ENCODE peak calls at places on chromosomes 7 and 10, in ten cellular contexts. I is CD4-positive, alpha-beta T cell; B is brain microvascular endothelial cell; K is fibroblast of lung; X is psoas muscle; Q is lung; T is GM23338; Y is dorsolateral prefrontal cortex; P is CD8-positive, alpha-beta T cell; W is naive thymus-derived CD4-positive, alpha-beta T cell. R is an unnamed sample.

GRCh38 chr10:43869669-43870322 is 221.1 kb upstream of the ZNF32 start:
- DNase-seq in I (no peak), Y (no peak), W (no peak), X (no peak), Q (no peak), T (no peak), K (no peak), B (no peak), P (no peak), R (no peak)

GRCh38 chr10:79905322-79906314 is 43.3 kb downstream of the SFTPD start:
- DNase-seq in I (no peak), W (no peak), Y (no peak), Q (no peak), T (no peak), X (peak; percentile 54), K (peak; percentile 9), B (peak; percentile 24), P (no peak), R (no peak)

GRCh38 chr7:23093111-23093510 is 12.5 kb upstream of the KLHL7 start:
- DNase-seq in T (no peak), P (no peak), Q (no peak), Y (no peak), B (no peak), K (no peak), W (no peak), I (no peak), X (no peak), R (no peak)

GRCh38 chr7:121954803-121955202 is 81.8 kb downstream of the PTPRZ1 start:
- DNase-seq in K (peak; percentile 53), P (no peak), T (no peak), Q (no peak), B (peak; percentile 70), X (no peak), W (no peak), I (no peak), Y (no peak), R (no peak)

GRCh38 chr10:127715782-127716378 is 21.1 kb upstream of the FOXI2 start:
- DNase-seq in W (no peak), B (no peak), P (no peak), Y (no peak), Q (no peak), T (peak; percentile 67), I (no peak), K (peak; percentile 15), X (no peak), R (no peak)

GRCh38 chr10:125584954-125585353 is 98.0 kb downstream of the TEX36 start:
- DNase-seq in X (no peak), K (no peak), Y (no peak), W (no peak), I (no peak), B (no peak), T (no peak), P (no peak), Q (no peak), R (no peak)

GRCh38 chr10:79406683-79407396 is 38.6 kb downstream of the ZCCHC24 start:
- DNase-seq in W (no peak), B (no peak), X (peak; percentile 54), T (no peak), Y (peak; percentile 24), P (no peak), Q (no peak), I (no peak), K (no peak), R (no peak)

GRCh38 chr7:151807876-151808275 is 69.0 kb downstream of the PRKAG2 start:
- DNase-seq in P (no peak), Y (no peak), B (no peak), K (no peak), X (peak; percentile 34), Q (no peak), W (no peak), T (no peak), I (no peak), R (peak; percentile 21)

GRCh38 chr7:104552102-104552501 is 223.7 kb downstream of the LHFPL3 start:
- DNase-seq in I (no peak), K (peak; percentile 6), P (no peak), Y (no peak), T (peak; percentile 80), B (peak; percentile 30), W (no peak), X (no peak), Q (peak; percentile 38), R (peak; percentile 3)

GRCh38 chr7:102061981-102062390 is 224.7 kb upstream of the SH2B2 start:
- DNase-seq in K (no peak), T (no peak), X (no peak), B (no peak), Y (no peak), W (no peak), Q (peak; percentile 34), I (no peak), P (no peak), R (peak; percentile 91)

DNA sequence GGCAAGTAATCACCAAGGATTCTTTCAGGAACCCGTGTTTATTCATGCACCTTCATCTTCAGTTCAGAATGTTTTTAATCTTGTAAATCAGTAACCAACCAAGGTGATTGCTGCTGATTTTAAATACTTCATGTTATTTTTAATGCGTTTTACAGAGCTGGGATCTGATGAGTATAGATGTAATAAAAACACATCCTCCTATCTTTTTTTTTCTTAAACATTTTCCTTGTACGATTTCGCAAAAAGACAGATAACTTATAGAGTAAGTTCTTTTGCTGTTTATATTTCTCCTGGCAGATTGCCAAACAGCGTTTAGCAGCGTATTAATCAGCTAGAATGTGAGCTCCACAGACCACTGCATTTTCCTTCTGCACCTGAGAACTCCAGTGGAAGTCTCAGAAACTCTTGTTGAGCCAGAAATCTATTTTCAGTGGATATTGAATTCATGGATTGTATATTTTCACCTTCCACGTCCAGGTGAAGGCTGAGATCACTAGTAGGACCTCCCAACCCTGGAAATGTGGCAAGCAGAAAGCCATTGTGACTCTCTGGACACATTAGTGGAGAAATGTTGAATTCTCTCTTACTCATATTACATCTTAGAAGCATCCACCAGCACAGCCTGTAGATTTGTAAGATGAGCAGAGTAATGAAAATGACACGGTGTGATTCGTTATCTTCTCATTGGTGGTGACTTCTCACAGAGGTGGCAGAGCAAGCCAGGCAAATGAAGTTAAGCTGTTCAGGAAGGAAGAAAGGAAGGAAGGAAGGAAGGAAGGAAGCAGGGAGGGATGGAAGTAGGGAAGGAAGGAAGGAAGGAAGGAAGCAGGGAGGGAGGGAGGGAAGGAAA is 397.9 kb upstream of the NRP1 start:
- DNase-seq in W (no peak), X (no peak), T (no peak), Y (no peak), Q (no peak), B (peak; percentile 57), K (peak; percentile 86), P (no peak), I (no peak), R (no peak)
- H3K27ac ChIP-seq in W (no peak overlapping the region), X (no peak overlapping the region), T (no peak overlapping the region), Y (no peak overlapping the region), Q (no peak overlapping the region), B (no peak overlapping the region), K (no peak overlapping the region), P (no peak overlapping the region), I (no peak overlapping the region), R (no peak overlapping the region)

DNA sequence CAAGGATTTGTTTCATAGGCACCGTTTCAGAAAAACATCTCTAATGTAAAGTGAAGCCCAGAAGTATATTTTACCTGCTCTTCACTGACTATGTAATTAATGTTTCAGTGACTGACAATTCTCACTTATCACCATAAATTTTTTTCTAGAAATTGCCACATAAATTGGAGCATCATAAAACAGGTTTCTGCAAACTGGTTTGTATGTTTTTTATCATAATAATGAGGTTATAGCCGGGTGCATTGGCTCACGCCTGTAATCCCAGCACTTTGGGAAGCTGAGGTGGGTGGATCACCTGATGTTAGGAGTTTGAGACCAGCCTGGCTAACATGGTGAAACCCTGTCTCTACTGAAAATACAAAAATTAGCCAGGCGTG is 39.4 kb downstream of the SYPL1 start:
- DNase-seq in K (no peak), B (no peak), I (no peak), T (no peak), P (no peak), Q (no peak), W (no peak), Y (no peak), X (no peak), R (no peak)
- H3K27ac ChIP-seq in K (no peak overlapping the region), B (no peak overlapping the region), I (peak overlapping the region; percentile 79), T (no peak overlapping the region), P (no peak overlapping the region), Q (no peak overlapping the region), W (peak overlapping the region; percentile 80), Y (peak overlapping the region; percentile 26), X (no peak overlapping the region), R (peak overlapping the region; percentile 88)

DNA sequence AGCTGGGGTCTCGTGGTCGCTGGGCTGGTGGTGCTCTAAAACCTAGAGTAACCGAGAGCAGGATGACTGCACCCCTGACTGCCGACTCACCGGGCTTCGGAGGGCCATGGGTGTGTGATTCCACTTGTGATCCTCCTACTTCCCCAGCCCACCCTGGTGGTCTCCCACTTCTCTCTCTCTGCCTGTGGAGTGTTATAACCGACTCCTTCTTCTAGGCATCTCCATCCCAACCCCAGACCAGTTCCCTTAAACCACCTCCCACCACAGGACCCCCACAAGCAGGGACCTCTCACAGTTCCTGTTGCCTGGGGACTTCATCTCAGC is 52.4 kb downstream of the IKZF1 start:
- DNase-seq in W (no peak), K (no peak), T (no peak), Y (no peak), Q (no peak), X (no peak), P (no peak), B (no peak), I (no peak), R (no peak)
- H3K27ac ChIP-seq in W (peak overlapping the region; percentile 94), K (no peak overlapping the region), T (no peak overlapping the region), Y (no peak overlapping the region), Q (peak overlapping the region; percentile 62), X (no peak overlapping the region), P (peak overlapping the region; percentile 38), B (no peak overlapping the region), I (peak overlapping the region; percentile 96), R (peak overlapping the region; percentile 82)

DNA sequence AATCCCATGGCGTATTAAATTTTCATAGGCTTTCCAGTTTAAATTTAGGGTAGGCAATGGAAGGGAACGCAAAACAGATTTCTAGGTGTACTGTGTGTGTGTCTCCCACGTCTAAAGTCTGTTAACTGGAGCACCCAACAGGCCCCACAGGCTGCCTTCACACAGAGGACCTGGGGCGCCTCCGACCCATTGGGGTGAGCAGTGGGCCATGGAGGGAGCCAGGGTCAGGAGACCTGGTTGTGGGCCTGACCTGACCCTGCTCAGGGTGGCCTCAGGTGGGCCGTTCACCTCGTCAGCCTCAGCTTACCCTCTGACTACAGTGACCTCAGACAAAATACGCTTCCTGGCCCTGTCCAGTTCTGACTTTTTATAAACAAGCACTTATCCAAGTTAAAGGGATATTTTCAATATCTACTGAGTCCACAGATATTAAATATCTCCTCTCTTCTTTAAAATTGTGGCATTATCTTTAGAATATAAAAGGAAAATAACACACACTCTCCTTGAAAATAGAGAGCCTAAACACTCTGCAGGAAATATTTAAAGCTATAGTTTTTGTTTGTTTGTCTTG is 159.6 kb downstream of the EGFR start:
- DNase-seq in W (no peak), X (peak; percentile 38), I (no peak), B (no peak), Y (no peak), Q (no peak), T (no peak), P (no peak), K (no peak), R (no peak)
- H3K27ac ChIP-seq in W (no peak overlapping the region), X (peak overlapping the region; percentile 65), I (no peak overlapping the region), B (peak overlapping the region; percentile 63), Y (peak overlapping the region; percentile 17), Q (peak overlapping the region; percentile 17), T (no peak overlapping the region), P (no peak overlapping the region), K (no peak overlapping the region), R (no peak overlapping the region)